ENCODE peak calls at places on chromosomes 12 and 14, in eight cellular contexts. D, P, H, B, I, W, Q and A are unnamed samples.

GRCh38 chr14:51552768-51553426 is 98.8 kb upstream of the FRMD6 start:
- DNase-seq in I (no peak), P (no peak), H (no peak), Q (no peak), D (no peak), B (no peak), W (no peak), A (no peak)

GRCh38 chr12:62537544-62537943 is 70.9 kb downstream of the MON2 start:
- DNase-seq in B (peak), Q (peak), P (peak), W (no peak), H (peak), D (no peak), I (no peak), A (peak)

GRCh38 chr12:39236994-39237393 is 205.9 kb downstream of the KIF21A start:
- DNase-seq in Q (no peak), D (no peak), H (peak), I (no peak), B (peak), P (no peak), W (no peak), A (peak)

GRCh38 chr14:89614009-89614691 is 197.1 kb upstream of the FOXN3 start:
- DNase-seq in P (no peak), H (no peak), D (no peak), I (no peak), B (no peak), W (no peak), Q (no peak), A (no peak)

GRCh38 chr14:90513151-90514014 is 116.6 kb downstream of the CALM1 start:
- DNase-seq in B (peak), H (peak), P (no peak), I (peak), Q (peak), W (peak), D (no peak), A (no peak)

GRCh38 chr12:75766263-75767160 is 255.1 kb upstream of the KRR1 start:
- DNase-seq in P (no peak), B (peak), H (peak), D (no peak), W (no peak), Q (peak), I (peak), A (peak)

GRCh38 chr12:88870000-88870737 is 289.9 kb upstream of the KITLG start:
- DNase-seq in B (peak), D (no peak), P (peak), Q (peak), W (no peak), I (no peak), H (peak), A (no peak)

GRCh38 chr12:51814311-51815088 is 34.0 kb downstream of the FIGNL2 start:
- DNase-seq in Q (peak), D (peak), B (peak), W (no peak), H (peak), I (peak), P (no peak), A (peak)

GRCh38 chr12:74365178-74365964 is 172.3 kb upstream of the ATXN7L3B start:
- DNase-seq in P (no peak), D (no peak), W (no peak), H (peak), Q (peak), B (peak), I (peak), A (peak)

GRCh38 chr14:95463173-95463901 is 53.1 kb downstream of the SYNE3 start:
- DNase-seq in D (peak), P (no peak), H (no peak), B (no peak), W (no peak), I (no peak), Q (no peak), A (no peak)

GRCh38 chr12:39574785-39575497 is 44.7 kb downstream of the ABCD2 start:
- DNase-seq in I (no peak), Q (no peak), H (no peak), B (no peak), W (no peak), P (no peak), D (no peak), A (no peak)

GRCh38 chr14:61342486-61342885 is 21.1 kb downstream of the PRKCH start:
- DNase-seq in D (peak), I (no peak), H (no peak), Q (no peak), P (no peak), B (no peak), W (no peak), A (no peak)

GRCh38 chr14:93012516-93013367 is 89.8 kb downstream of the CHGA start:
- DNase-seq in I (no peak), P (no peak), W (no peak), B (no peak), H (peak), D (no peak), Q (no peak), A (peak)

GRCh38 chr12:4562034-4562657 is at the start of gene DYRK4:
- DNase-seq in W (peak), D (no peak), I (peak), H (peak), Q (peak), B (peak), P (no peak), A (peak)

GRCh38 chr14:76872796-76873432 is 46.7 kb downstream of the LRRC74A start:
- DNase-seq in B (peak), P (no peak), W (no peak), Q (peak), D (peak), H (peak), I (peak), A (peak)

GRCh38 chr12:88993655-88994054 is 358.6 kb downstream of the DUSP6 start:
- DNase-seq in W (no peak), B (peak), P (peak), I (peak), Q (peak), H (peak), D (no peak), A (peak)

GRCh38 chr12:106018286-106018685 is 120.5 kb downstream of the NUAK1 start:
- DNase-seq in I (no peak), H (no peak), B (no peak), P (no peak), D (no peak), W (no peak), Q (no peak), A (no peak)

GRCh38 chr12:57090924-57091632 is 2.2 kb downstream of the NAB2 start:
- DNase-seq in H (no peak), B (no peak), D (no peak), Q (no peak), I (no peak), P (no peak), W (no peak), A (no peak)

GRCh38 chr12:66688836-66689439 is 10.1 kb upstream of the GRIP1 start:
- DNase-seq in D (no peak), W (no peak), H (peak), P (no peak), B (peak), Q (peak), I (peak), A (peak)

GRCh38 chr12:48881652-48882324 is 16.1 kb upstream of the RND1 start:
- DNase-seq in P (no peak), H (no peak), I (no peak), B (no peak), W (no peak), Q (no peak), D (no peak), A (no peak)

GRCh38 chr12:76688001-76688400 is 75.9 kb upstream of the ZDHHC17 start:
- DNase-seq in I (no peak), B (peak), D (no peak), P (no peak), Q (peak), W (no peak), H (peak), A (no peak)

GRCh38 chr14:41785696-41786095 is 179.0 kb downstream of the LRFN5 start:
- DNase-seq in D (no peak), P (no peak), I (peak), B (no peak), W (no peak), H (peak), Q (no peak), A (no peak)

DNA sequence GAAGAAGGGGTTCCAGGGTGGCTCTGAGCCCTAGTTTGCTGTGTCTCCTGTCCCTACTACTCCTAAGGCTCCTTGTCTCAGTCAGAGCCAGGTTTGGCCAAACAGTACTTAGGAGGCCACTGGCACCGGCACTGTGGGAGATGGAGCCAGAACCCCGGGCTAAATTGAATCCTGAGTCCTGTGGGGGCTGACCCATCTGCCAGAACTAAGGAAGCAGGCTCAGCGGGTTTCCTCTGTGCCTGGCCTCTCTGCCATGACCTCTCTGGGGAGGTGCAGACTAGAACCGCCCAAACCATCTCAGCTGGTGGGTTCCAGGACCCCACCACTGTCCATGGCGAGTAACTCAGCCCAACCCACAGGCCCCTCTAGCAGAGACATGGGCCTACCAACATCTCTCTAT is 5.5 kb downstream of the ACTN1 start:
- DNase-seq in H (no peak), P (no peak), D (no peak), W (no peak), Q (no peak), I (no peak), B (no peak), A (no peak)
- H3K4me3 ChIP-seq in H (no peak), P (no peak), D (no peak), W (peak), Q (no peak), I (no peak), B (no peak), A (no peak)

GRCh38 chr12:108257610-108258106 is 81.5 kb downstream of the CMKLR1 start:
- DNase-seq in I (no peak), B (no peak), W (no peak), Q (no peak), D (no peak), P (no peak), H (no peak), A (no peak)
- H3K4me3 ChIP-seq in I (no peak), B (no peak), W (no peak), Q (no peak), D (no peak), P (no peak), H (no peak), A (no peak)

DNA sequence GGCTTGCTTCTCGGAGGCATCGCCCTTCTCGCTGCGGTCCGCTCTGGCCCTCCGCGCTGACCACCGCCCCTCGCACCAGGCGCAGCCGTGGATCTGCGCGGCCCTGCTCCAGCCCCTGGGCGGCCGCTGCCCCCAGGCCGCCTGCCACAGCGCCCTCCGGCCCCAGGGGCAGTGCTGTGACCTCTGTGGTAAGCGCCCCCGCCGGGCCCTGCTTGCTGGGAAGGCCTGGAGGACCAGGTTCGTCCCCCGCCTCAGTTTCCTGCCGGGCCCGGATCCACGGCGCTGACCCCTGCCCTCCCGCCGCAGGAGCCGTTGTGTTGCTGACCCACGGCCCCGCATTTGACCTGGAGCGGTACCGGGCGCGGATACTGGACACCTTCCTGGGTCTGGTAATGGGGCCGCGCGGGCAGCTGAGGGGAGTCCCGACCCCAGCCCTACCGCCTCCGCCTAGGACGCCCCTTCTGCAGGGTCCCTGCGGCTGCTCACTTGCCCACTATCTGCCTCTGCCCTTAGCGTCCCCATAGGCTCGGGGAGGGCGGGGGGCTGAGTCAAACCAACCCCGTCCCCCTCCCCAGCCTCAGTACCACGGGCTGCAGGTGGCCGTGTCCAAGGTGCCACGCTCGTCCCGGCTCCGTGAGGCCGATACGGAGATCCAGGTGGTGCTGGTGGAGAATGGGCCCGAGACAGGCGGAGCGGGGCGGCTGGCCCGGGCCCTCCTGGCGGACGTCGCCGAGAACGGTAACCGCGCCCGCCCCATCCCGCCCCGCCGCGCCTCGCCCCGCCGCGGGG is 7.1 kb downstream of the AMN start:
- DNase-seq in P (no peak), W (no peak), I (no peak), D (no peak), B (no peak), H (no peak), Q (no peak), A (no peak)
- H3K4me3 ChIP-seq in P (no peak), W (peak), I (no peak), D (no peak), B (no peak), H (peak), Q (peak), A (no peak)

DNA sequence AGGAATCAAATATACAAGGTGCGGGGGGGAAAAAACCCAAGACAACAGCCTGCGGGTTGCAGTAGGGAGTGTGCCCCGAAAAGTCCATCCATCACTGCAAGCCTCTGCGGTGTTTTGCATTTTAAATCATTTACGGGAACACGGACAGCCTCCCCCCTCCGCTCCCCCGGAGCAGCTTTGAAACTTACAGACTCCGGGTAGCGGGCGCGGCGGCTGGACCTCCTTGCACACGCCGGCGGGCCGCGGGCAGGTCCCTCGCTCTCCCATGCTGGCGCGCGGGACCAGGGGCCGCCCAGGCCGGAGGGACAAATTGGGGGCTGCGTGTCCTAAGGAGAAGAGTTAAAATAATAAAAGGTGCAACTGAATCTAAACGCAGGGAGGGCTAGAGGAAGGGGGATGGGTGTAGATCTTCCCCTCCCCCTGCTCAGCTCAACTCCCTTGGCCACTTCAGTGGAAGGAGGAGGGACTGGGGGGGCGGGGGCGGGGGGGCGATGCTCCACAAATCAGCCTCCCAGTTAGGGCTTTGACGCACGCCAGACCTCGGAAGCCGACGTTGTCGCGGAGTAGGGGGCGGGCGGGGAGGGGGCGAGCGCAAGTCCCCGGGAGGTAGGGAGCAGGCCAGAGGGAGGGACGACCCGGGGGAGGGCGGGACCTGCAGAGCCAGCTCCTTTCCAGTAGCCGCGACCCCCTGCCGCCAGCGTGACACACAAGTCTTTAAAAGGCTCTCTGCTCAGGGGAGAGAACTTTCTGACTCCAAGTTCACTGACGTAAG is at the start of gene KCNJ8:
- DNase-seq in I (no peak), H (peak), Q (peak), P (no peak), W (peak), B (peak), D (no peak), A (peak)
- H3K4me3 ChIP-seq in I (no peak), H (peak), Q (peak), P (peak), W (peak), B (peak), D (no peak), A (peak)

GRCh38 chr14:67357583-67358354 is 1.8 kb downstream of the ATP6V1D start:
- DNase-seq in B (no peak), P (no peak), H (peak), I (no peak), W (no peak), Q (peak), D (no peak), A (peak)

DNA sequence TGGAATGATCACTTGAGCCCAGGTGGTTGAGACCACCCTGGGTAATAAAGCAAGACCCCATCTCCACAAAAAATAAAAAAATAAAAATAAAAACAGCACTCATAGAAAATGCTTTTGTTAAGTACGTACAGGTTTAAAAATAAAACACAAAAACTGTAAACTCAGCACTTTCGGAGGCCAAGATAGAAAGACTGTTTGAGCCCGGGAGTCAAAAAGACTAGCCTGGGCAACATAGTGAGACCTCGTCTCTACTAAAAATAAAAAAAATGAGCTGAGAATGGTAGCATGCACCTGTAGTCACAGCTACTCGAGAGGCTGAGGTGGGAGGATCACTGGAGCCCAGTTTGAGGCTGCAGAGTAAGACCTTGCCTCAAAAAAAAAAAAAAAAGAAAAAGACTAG is 7.5 kb downstream of the ATP6V1D start:
- DNase-seq in I (no peak), W (no peak), D (no peak), P (no peak), B (no peak), Q (no peak), H (no peak), A (no peak)
- H3K4me3 ChIP-seq in I (no peak), W (no peak), D (no peak), P (no peak), B (no peak), Q (no peak), H (no peak), A (no peak)

DNA sequence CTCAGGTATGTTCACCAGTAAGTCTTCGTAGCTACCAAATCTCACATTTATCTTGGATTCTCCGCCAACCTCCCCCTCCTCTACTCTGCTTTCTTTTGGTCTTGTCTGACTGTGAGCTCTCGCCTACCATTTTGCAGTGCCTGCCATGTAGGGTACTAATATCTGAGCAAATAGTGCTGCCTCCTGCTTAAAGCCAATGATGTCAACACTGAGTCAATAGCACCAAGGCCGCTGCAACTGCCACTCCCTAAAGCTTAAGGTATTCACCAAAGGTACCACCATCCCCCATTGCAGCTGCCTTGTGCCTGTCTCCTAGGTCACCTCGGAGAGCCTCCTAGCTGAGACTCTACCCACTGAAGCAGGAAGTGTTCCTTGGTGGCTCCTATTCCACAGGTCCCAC is 114.8 kb upstream of the FUT8 start:
- DNase-seq in B (no peak), P (no peak), W (no peak), D (no peak), I (peak), H (no peak), Q (no peak), A (no peak)
- H3K4me3 ChIP-seq in B (no peak), P (no peak), W (no peak), D (no peak), I (no peak), H (no peak), Q (no peak), A (no peak)